ENCODE peak calls at places on chromosomes 13 and 19, in five cellular contexts. L is GM23248, I is neural progenitor cell, V is heart left ventricle, A is ascending aorta. W is an unnamed sample.

GRCh38 chr19:2533686-2534085 is 57.8 kb downstream of the GADD45B start:
- DNase-seq in I (no peak), L (no peak), V (no peak), A (no peak), W (no peak)

GRCh38 chr13:113627136-113627535 is 30.9 kb downstream of the ATP4B start:
- DNase-seq in I (no peak), V (peak; percentile 21), A (no peak), L (no peak), W (no peak)

GRCh38 chr19:18776288-18776594 is 14.9 kb downstream of the COMP start:
- DNase-seq in V (no peak), I (no peak), A (no peak), L (peak; percentile 79), W (no peak)

GRCh38 chr19:5352229-5352763 is 11.7 kb upstream of the PTPRS start:
- DNase-seq in V (no peak), L (peak; percentile 20), A (no peak), I (peak; percentile 45), W (no peak)

GRCh38 chr19:38792250-38793111 is 3.5 kb downstream of the LGALS7B start:
- DNase-seq in V (peak; percentile 60), L (peak; percentile 44), A (no peak), I (no peak), W (no peak)

GRCh38 chr19:48636859-48637448 is at the start of gene DBP:
- DNase-seq in L (peak; percentile 71), V (peak; percentile 73), I (no peak), A (no peak), W (no peak)

GRCh38 chr19:19659646-19660245 is 3.7 kb downstream of the ATP13A1 start:
- DNase-seq in I (no peak), L (no peak), A (no peak), V (no peak), W (no peak)

GRCh38 chr13:29991343-29991742 is 140.9 kb upstream of the UBL3 start:
- DNase-seq in A (no peak), I (no peak), L (peak; percentile 98), V (no peak), W (no peak)

GRCh38 chr19:54851353-54851752 is 1.1 kb downstream of the KIR3DL2 start:
- DNase-seq in V (no peak), A (no peak), I (no peak), L (no peak), W (no peak)

GRCh38 chr13:33571618-33572017 is 246.3 kb upstream of the RFC3 start:
- DNase-seq in L (no peak), A (no peak), I (no peak), V (no peak), W (no peak)

GRCh38 chr19:32464279-32464678 is 58.7 kb downstream of the DPY19L3 start:
- DNase-seq in V (no peak), L (peak; percentile 24), A (no peak), I (no peak), W (peak; percentile 27)

GRCh38 chr13:25462301-25463125 is 90.7 kb downstream of the ATP8A2 start:
- DNase-seq in A (no peak), L (peak; percentile 3), V (no peak), I (no peak), W (no peak)

GRCh38 chr13:27339299-27339698 is 68.7 kb downstream of the RASL11A start:
- DNase-seq in A (no peak), I (peak; percentile 63), L (peak; percentile 50), V (no peak), W (no peak)

GRCh38 chr19:3100747-3101730 is 6.9 kb downstream of the GNA11 start:
- DNase-seq in I (no peak), A (no peak), V (peak; percentile 23), L (no peak), W (no peak)

GRCh38 chr19:33302175-33302973 is at the start of gene CEBPA:
- DNase-seq in V (peak; percentile 83), L (peak; percentile 93), A (no peak), I (peak; percentile 96), W (no peak)

GRCh38 chr19:7799640-7800355 is 30.2 kb upstream of the EVI5L start:
- DNase-seq in I (peak; percentile 91), L (peak; percentile 87), V (peak; percentile 57), A (no peak), W (no peak)

GRCh38 chr19:32652893-32653625 is 21.9 kb downstream of the ANKRD27 start:
- DNase-seq in I (no peak), A (no peak), L (no peak), V (peak; percentile 91), W (no peak)

GRCh38 chr19:38389101-38389925 is 816 bp downstream of the SPRED3 start:
- DNase-seq in V (no peak), I (peak; percentile 72), L (peak; percentile 91), A (no peak), W (no peak)

GRCh38 chr13:103140001-103140671 is 73.9 kb upstream of the SLC10A2 start:
- DNase-seq in A (no peak), V (no peak), I (peak; percentile 46), L (peak; percentile 1), W (peak; percentile 13)

DNA sequence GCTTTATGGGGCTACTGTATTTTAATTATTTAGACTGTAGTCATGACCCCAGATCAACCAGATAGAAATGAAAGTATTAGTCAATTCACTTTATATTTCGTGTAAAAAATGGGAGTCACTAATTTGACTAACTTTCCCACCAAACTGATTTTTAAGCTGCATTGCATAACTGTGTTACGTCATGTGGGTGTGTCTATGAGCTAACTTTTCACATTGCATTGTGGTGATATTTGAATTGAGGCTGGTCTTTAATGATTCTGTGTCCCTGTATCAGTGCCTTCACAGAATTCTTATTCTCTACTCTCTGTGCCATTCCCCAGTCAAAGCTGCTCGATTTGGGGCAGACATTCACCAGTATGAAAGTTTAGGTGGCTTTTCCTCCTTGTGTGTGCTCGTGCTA is 172.7 kb upstream of the MAB21L1 start:
- DNase-seq in I (no peak), L (peak; percentile 52), A (no peak), V (no peak), W (no peak)
- H3K4me3 ChIP-seq in I (no peak overlapping the region), L (no peak overlapping the region), A (no peak overlapping the region), V (no peak overlapping the region), W (no peak overlapping the region)

DNA sequence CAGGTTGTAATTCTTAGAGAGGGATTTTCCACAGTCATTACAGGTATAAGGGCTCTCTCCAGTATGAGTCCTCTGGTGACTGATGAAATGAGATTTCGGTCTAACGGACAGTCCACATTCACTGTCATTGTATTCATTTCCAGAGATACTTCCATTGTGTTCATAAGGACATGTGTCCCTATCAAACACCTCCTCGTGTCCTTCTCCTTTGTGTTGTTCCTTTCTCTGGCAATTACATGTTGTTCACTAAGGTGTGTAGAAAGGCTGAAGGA is 10.5 kb upstream of the ZSCAN18 start:
- DNase-seq in I (no peak), A (no peak), L (no peak), V (no peak), W (no peak)
- H3K9me3 ChIP-seq in I (peaks cover 24% of the 10 kb centered on the region), A (peaks cover 91% of the 10 kb centered on the region), L (peaks cover 8% of the 10 kb centered on the region), V (peaks cover 92% of the 10 kb centered on the region), W (peaks cover 36% of the 10 kb centered on the region)

GRCh38 chr19:53195265-53195879 is 2.2 kb upstream of the ZNF665 start:
- DNase-seq in L (peak; percentile 83), I (peak; percentile 88), A (peak; percentile 21), V (peak; percentile 79), W (peak; percentile 88)

GRCh38 chr19:53190253-53190652 is 2.9 kb downstream of the ZNF665 start:
- DNase-seq in L (no peak), I (no peak), V (no peak), A (no peak), W (no peak)

GRCh38 chr19:53193534-53194222 is 520 bp upstream of the ZNF665 start:
- DNase-seq in L (no peak), V (no peak), A (no peak), I (no peak), W (no peak)

GRCh38 chr19:53196777-53197396 is 3.7 kb upstream of the ZNF665 start:
- DNase-seq in L (peak; percentile 98), A (peak; percentile 86), I (peak; percentile 98), V (peak; percentile 99), W (peak; percentile 61)

GRCh38 chr19:53192771-53193533 is at the start of gene ZNF665:
- DNase-seq in V (peak; percentile 92), A (peak; percentile 67), I (peak; percentile 90), L (peak; percentile 95), W (no peak)
- H3K4me3 ChIP-seq in V (peak within 1 kb of the TSS; percentile 98), A (peak within 1 kb of the TSS; percentile 89), I (peak within 1 kb of the TSS; percentile 66), L (peak within 1 kb of the TSS; percentile 98), W (peak within 1 kb of the TSS; percentile 96)

DNA sequence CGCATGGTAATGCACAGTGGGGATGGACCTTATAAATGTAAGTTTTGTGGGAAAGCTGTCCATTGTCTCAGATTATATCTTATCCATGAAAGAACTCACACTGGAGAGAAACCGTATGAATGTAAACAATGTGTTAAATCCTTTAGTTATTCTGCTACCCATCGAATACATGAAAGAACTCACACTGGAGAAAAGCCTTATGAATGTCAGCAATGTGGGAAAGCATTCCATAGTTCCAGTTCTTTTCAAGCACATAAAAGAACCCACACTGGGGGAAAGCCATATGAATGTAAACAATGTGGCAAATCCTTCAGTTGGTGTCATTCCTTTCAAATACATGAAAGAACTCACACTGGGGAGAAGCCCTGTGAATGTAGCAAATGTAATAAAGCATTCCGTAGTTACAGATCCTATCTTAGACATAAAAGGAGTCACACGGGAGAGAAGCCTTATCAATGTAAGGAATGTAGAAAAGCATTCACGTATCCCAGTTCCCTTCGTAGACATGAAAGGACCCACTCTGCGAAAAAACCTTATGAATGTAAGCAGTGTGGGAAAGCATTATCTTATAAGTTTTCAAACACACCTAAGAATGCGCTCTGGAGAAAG is 13.8 kb downstream of the ZNF763 start:
- DNase-seq in I (no peak), V (no peak), A (no peak), L (no peak), W (no peak)
- H3K9me3 ChIP-seq in I (peaks cover 51% of the 10 kb centered on the region), V (peaks cover 36% of the 10 kb centered on the region), A (peaks cover 85% of the 10 kb centered on the region), L (peaks cover 16% of the 10 kb centered on the region), W (peaks cover 39% of the 10 kb centered on the region)

GRCh38 chr19:4305253-4305612 is 835 bp downstream of the FSD1 start:
- DNase-seq in L (no peak), I (no peak), V (no peak), A (no peak), W (no peak)

GRCh38 chr19:4302238-4302630 is at the start of gene TMIGD2:
- DNase-seq in V (no peak), L (no peak), I (no peak), A (no peak), W (no peak)

GRCh38 chr19:4305659-4306058 is 1.3 kb downstream of the FSD1 start:
- DNase-seq in I (no peak), A (no peak), L (no peak), V (no peak), W (no peak)

GRCh38 chr19:4303778-4304508 is 455 bp upstream of the FSD1 start:
- DNase-seq in I (no peak), L (no peak), A (no peak), V (no peak), W (no peak)

GRCh38 chr19:4304509-4305252 is at the start of gene FSD1:
- DNase-seq in L (peak; percentile 81), I (peak; percentile 92), A (no peak), V (no peak), W (no peak)
- H3K4me3 ChIP-seq in L (peak within 1 kb of the TSS; percentile 53), I (peak within 1 kb of the TSS; percentile 67), A (peak within 1 kb of the TSS; percentile 50), V (peak within 1 kb of the TSS; percentile 38), W (peak within 1 kb of the TSS; percentile 37)

GRCh38 chr19:57576661-57577060 is 2.0 kb downstream of the ZNF416 start:
- DNase-seq in A (no peak), I (no peak), V (no peak), L (no peak), W (no peak)
- H3K9me3 ChIP-seq in A (peaks cover 62% of the 10 kb centered on the region), I (peaks cover 12% of the 10 kb centered on the region), V (peaks cover 54% of the 10 kb centered on the region), L (peaks cover 5% of the 10 kb centered on the region), W (peaks cover 68% of the 10 kb centered on the region)

W was measured in Panc1.